ENCODE peak calls at places on chromosomes 4 and X, in four cellular contexts. Y is suprapubic skin, O is K562, L is Panc1. W is an unnamed sample.

GRCh38 chrX:39955621-39956020 is 142.1 kb downstream of the BCOR start:
- DNase-seq in Y (no peak), O (no peak), L (no peak), W (no peak)

GRCh38 chrX:108033890-108034289 is 11.0 kb upstream of the VSIG1 start:
- DNase-seq in Y (no peak), O (no peak), L (no peak), W (no peak)

GRCh38 chr4:36824682-36825081 is 419.9 kb upstream of the NWD2 start:
- DNase-seq in Y (no peak), O (peak; percentile 8), L (no peak), W (no peak)

GRCh38 chr4:3202836-3203820 is 45.8 kb upstream of the MSANTD1 start:
- DNase-seq in Y (peak; percentile 20), O (no peak), L (no peak), W (no peak)

GRCh38 chrX:100649550-100650356 is 5.8 kb downstream of the SRPX2 start:
- DNase-seq in Y (peak; percentile 78), O (no peak), L (no peak), W (no peak)

GRCh38 chr4:58209576-58209975 is 1099.4 kb upstream of the IGFBP7 start:
- DNase-seq in Y (no peak), O (no peak), L (no peak), W (no peak)

GRCh38 chrX:65706041-65706828 is 38.8 kb downstream of the MSN start:
- DNase-seq in Y (no peak), O (peak; percentile 21), L (peak; percentile 48), W (no peak)

GRCh38 chr4:139144911-139145551 is 32.0 kb downstream of the ELF2 start:
- DNase-seq in Y (no peak), O (no peak), L (no peak), W (peak; percentile 59)

GRCh38 chr4:16883816-16884215 is 14.6 kb downstream of the LDB2 start:
- DNase-seq in Y (no peak), O (no peak), L (no peak), W (no peak)

GRCh38 chr4:3116955-3117354 is 42.5 kb downstream of the HTT start:
- DNase-seq in Y (no peak), O (no peak), L (no peak), W (no peak)

GRCh38 chrX:68421651-68422050 is 11.6 kb downstream of the OPHN1 start:
- DNase-seq in Y (no peak), O (no peak), L (no peak), W (no peak)

GRCh38 chr4:186021461-186022167 is 47.3 kb upstream of the TLR3 start:
- DNase-seq in Y (no peak), O (no peak), L (peak; percentile 12), W (no peak)

GRCh38 chr4:56130609-56131150 is 181.9 kb downstream of the CEP135 start:
- DNase-seq in Y (no peak), O (no peak), L (no peak), W (no peak)

GRCh38 chr4:82721819-82722423 is 76.7 kb downstream of the SCD5 start:
- DNase-seq in Y (no peak), O (no peak), L (peak; percentile 15), W (peak; percentile 39)

GRCh38 chr4:158896459-158897238 is 127.8 kb downstream of the FNIP2 start:
- DNase-seq in Y (no peak), O (no peak), L (no peak), W (no peak)

GRCh38 chrX:71542411-71542810 is 9.5 kb downstream of the OGT start:
- DNase-seq in Y (no peak), O (no peak), L (no peak), W (no peak)

GRCh38 chr4:146567396-146567795 is 45.7 kb upstream of the SLC10A7 start:
- DNase-seq in Y (no peak), O (no peak), L (no peak), W (no peak)

GRCh38 chr4:1978226-1978625 is 30.5 kb downstream of the NELFA start:
- DNase-seq in Y (peak; percentile 52), O (no peak), L (no peak), W (no peak)

GRCh38 chr4:145736241-145736831 is 56.4 kb downstream of the C4orf51 start:
- DNase-seq in Y (no peak), O (no peak), L (no peak), W (peak; percentile 83)

GRCh38 chr4:123651127-123651526 is 254.5 kb downstream of the SPRY1 start:
- DNase-seq in Y (no peak), O (no peak), L (no peak), W (no peak)

GRCh38 chr4:67714248-67714583 is 13.3 kb upstream of the UBA6 start:
- DNase-seq in Y (no peak), O (no peak), L (no peak), W (no peak)

GRCh38 chr4:20356565-20356964 is 104.9 kb downstream of the SLIT2 start:
- DNase-seq in Y (no peak), O (no peak), L (no peak), W (no peak)
- TF ChIP-seq POLR2AphosphoS5 in Y (no peak), O (no peak), L (no peak), W (no peak)

GRCh38 chrX:139206914-139207313 is 323.6 kb upstream of the F9 start:
- DNase-seq in Y (no peak), O (no peak), L (no peak), W (no peak)

GRCh38 chrX:139204576-139204902 is 326.0 kb upstream of the F9 start:
- DNase-seq in Y (no peak), O (no peak), L (no peak), W (no peak)

GRCh38 chrX:139204903-139205667 is 325.5 kb upstream of the F9 start:
- DNase-seq in Y (no peak), O (peak; percentile 51), L (no peak), W (peak; percentile 73)

GRCh38 chrX:139209342-139209741 is 321.2 kb upstream of the F9 start:
- DNase-seq in Y (no peak), O (no peak), L (no peak), W (no peak)

GRCh38 chrX:139207655-139208054 is 322.9 kb upstream of the F9 start:
- DNase-seq in Y (no peak), O (peak; percentile 17), L (no peak), W (no peak)
- H3K27me3 ChIP-seq in Y (peaks cover 28% of the 10 kb centered on the region), O (no peaks in the 10 kb centered on the region), L (peaks cover 12% of the 10 kb centered on the region), W (no peaks in the 10 kb centered on the region)

GRCh38 chrX:2583194-2584162 is 82.7 kb upstream of the DHRSX start:
- DNase-seq in Y (no peak), O (no peak), L (no peak), W (no peak)
- H3K4me3 ChIP-seq in Y (peak overlapping the region; percentile 45), O (no peak overlapping the region), L (no peak overlapping the region), W (no peak overlapping the region)

DNA sequence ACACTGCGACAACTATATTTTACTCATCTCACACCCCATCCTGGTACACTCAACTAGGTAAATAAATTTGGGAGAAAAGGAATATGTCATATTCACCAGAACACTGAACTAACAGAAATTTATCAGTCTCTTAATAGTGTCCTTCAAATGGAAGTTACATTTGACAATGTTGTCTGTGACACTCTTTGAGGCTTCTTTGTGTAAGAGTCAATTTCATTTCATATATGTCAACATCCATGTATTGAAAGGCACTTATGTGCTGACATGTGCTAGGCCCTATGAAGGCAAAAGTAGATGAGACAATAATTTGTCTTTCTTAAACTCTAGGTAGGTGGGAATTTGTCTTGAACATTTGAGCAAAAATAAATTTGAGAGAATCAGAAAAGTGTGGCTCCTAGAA is 82.0 kb downstream of the TECRL start:
- DNase-seq in Y (no peak), O (no peak), L (no peak), W (no peak)
- TF ChIP-seq POLR2AphosphoS5 in Y (no peak), O (no peak), L (no peak), W (no peak)

W was measured in stomach.